ENCODE peak calls at places on chromosome 22, in four cellular contexts. P is spleen, R is fibroblast of the aortic adventitia, H is ascending aorta. N is an unnamed sample.

GRCh38 chr22:17542452-17542851 is 20.8 kb upstream of the SLC25A18 start:
- DNase-seq in P (no peak), R (no peak), H (no peak), N (no peak)

GRCh38 chr22:26892401-26893033 is 235.1 kb downstream of the MIAT start:
- DNase-seq in P (no peak), R (no peak), H (no peak), N (no peak)

GRCh38 chr22:42635531-42635930 is 4.9 kb downstream of the ATP5MGL start:
- DNase-seq in P (no peak), R (peak), H (peak), N (no peak)

GRCh38 chr22:30422481-30423295 is 2.9 kb upstream of the MTFP1 start:
- DNase-seq in P (no peak), R (peak), H (peak), N (no peak)

GRCh38 chr22:21922370-21923162 is 30.1 kb downstream of the PPM1F start:
- DNase-seq in P (no peak), R (no peak), H (no peak), N (no peak)

GRCh38 chr22:26462971-26463661 is 20.5 kb downstream of the HPS4 start:
- DNase-seq in P (no peak), R (no peak), H (no peak), N (no peak)

GRCh38 chr22:37186228-37186996 is 1.6 kb downstream of the C1QTNF6 start:
- DNase-seq in P (peak), R (peak), H (no peak), N (no peak)

GRCh38 chr22:38737302-38738060 is 18.3 kb downstream of the SUN2 start:
- DNase-seq in P (peak), R (no peak), H (no peak), N (no peak)

GRCh38 chr22:43185860-43186261 is 1.1 kb downstream of the TTLL12 start:
- DNase-seq in P (no peak), R (peak), H (peak), N (peak)

GRCh38 chr22:31291716-31292644 is at the start of gene PIK3IP1:
- DNase-seq in P (peak), R (peak), H (peak), N (peak)

GRCh38 chr22:42041784-42042183 is 28.8 kb downstream of the NAGA start:
- DNase-seq in P (no peak), R (no peak), H (no peak), N (no peak)

GRCh38 chr22:20430101-20430640 is 7.5 kb downstream of the SCARF2 start:
- DNase-seq in P (peak), R (no peak), H (no peak), N (peak)

GRCh38 chr22:44898236-44898635 is 111.6 kb downstream of the PHF21B start:
- DNase-seq in P (peak), R (no peak), H (peak), N (no peak)

GRCh38 chr22:27836181-27836580 is 34.6 kb upstream of the MN1 start:
- DNase-seq in P (no peak), R (no peak), H (peak), N (no peak)

GRCh38 chr22:22194931-22195264 is 49.7 kb upstream of the VPREB1 start:
- DNase-seq in P (no peak), R (no peak), H (no peak), N (no peak)

GRCh38 chr22:36933629-36934028 is 20.2 kb downstream of the CSF2RB start:
- DNase-seq in P (no peak), R (no peak), H (no peak), N (no peak)

GRCh38 chr22:38788846-38789245 is 5.1 kb downstream of the DNAL4 start:
- DNase-seq in P (no peak), R (no peak), H (no peak), N (no peak)

GRCh38 chr22:40665312-40665711 is 14.0 kb upstream of the MCHR1 start:
- DNase-seq in P (no peak), R (peak), H (peak), N (no peak)

GRCh38 chr22:23898006-23898974 is 4.1 kb downstream of the MIF start:
- DNase-seq in P (no peak), R (no peak), H (no peak), N (no peak)

GRCh38 chr22:23896166-23896522 is 2.0 kb downstream of the MIF start:
- DNase-seq in P (no peak), R (no peak), H (no peak), N (no peak)

GRCh38 chr22:23897320-23897719 is 3.1 kb downstream of the MIF start:
- DNase-seq in P (no peak), R (no peak), H (no peak), N (no peak)

GRCh38 chr22:23895599-23896144 is 1.5 kb downstream of the MIF start:
- DNase-seq in P (no peak), R (no peak), H (no peak), N (no peak)

GRCh38 chr22:23896523-23897186 is 2.5 kb downstream of the MIF start:
- DNase-seq in P (no peak), R (no peak), H (no peak), N (no peak)
- TF ChIP-seq CTCF in P (no peak), R (no peak), H (no peak), N (no peak)

GRCh38 chr22:50144005-50144614 is 26.4 kb upstream of the PANX2 start:
- DNase-seq in P (no peak), R (no peak), H (no peak), N (no peak)

GRCh38 chr22:50145741-50146439 is 24.6 kb upstream of the PANX2 start:
- DNase-seq in P (no peak), R (no peak), H (no peak), N (no peak)

GRCh38 chr22:50148166-50148500 is 22.4 kb upstream of the PANX2 start:
- DNase-seq in P (no peak), R (no peak), H (no peak), N (no peak)

GRCh38 chr22:50148991-50149721 is 21.4 kb upstream of the PANX2 start:
- DNase-seq in P (peak), R (no peak), H (no peak), N (peak)

GRCh38 chr22:50146440-50147228 is 23.9 kb upstream of the PANX2 start:
- DNase-seq in P (no peak), R (peak), H (peak), N (no peak)
- TF ChIP-seq CTCF in P (peak), R (peak), H (peak), N (peak)

DNA sequence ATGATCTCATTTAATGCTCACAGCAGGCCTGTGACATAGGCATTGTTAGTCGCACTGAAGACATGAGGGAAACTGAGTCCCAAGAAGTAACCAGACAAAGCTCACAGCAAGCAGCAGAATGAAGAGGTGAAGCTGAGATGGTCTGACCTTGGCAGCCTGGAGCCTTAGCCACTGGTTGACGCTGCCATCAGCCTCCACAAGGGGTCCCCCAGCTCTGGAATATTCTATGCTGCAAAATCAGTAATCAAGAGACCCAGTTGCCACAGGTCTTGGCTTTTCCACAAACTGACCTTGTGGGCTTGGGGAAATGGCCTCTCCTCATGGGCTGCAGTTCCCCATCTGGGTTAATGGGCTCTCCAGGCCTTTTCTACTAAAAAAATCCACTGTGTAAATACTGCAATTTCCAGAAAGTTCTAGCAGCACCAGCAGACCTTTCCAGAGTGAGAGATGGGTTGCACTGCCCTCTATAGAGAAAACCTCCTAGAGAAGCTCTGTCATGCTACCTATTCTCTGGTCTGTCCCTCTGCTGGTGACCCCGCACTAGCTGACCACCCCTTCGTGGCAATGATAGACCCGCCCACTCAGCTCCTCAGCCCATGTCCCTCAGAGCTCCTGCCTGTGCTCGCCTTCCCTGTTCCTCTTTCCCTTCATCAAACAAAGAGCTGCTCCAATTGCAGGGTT is 22.6 kb upstream of the ISX start:
- DNase-seq in P (no peak), R (no peak), H (no peak), N (no peak)
- TF ChIP-seq CTCF in P (no peak), R (no peak), H (no peak), N (peak)

GRCh38 chr22:47031628-47031915 is 269.1 kb downstream of the TBC1D22A start:
- DNase-seq in P (peak), R (no peak), H (no peak), N (peak)

GRCh38 chr22:47030143-47030641 is 267.7 kb downstream of the TBC1D22A start:
- DNase-seq in P (no peak), R (peak), H (no peak), N (no peak)

GRCh38 chr22:47030881-47031627 is 268.6 kb downstream of the TBC1D22A start:
- DNase-seq in P (peak), R (peak), H (no peak), N (peak)

GRCh38 chr22:47027766-47028165 is 265.3 kb downstream of the TBC1D22A start:
- DNase-seq in P (peak), R (no peak), H (no peak), N (no peak)

GRCh38 chr22:47029244-47030001 is 267.0 kb downstream of the TBC1D22A start:
- DNase-seq in P (peak), R (no peak), H (no peak), N (no peak)
- TF ChIP-seq CTCF in P (no peak), R (no peak), H (no peak), N (no peak)

N was measured in chondrocyte.